ENCODE peak calls at places on chromosome 19, in four cellular contexts. U is SJCRH30, J is suprapubic skin, T is tibial artery. S is an unnamed sample.

GRCh38 chr19:43562698-43563241 is 12.6 kb downstream of the XRCC1 start:
- DNase-seq in T (peak; percentile 82), J (no peak), U (peak; percentile 30), S (no peak)

GRCh38 chr19:5045956-5046338 is 77.0 kb downstream of the KDM4B start:
- DNase-seq in U (no peak), J (no peak), T (no peak), S (no peak)

GRCh38 chr19:57689750-57690149 is 8.0 kb downstream of the ZNF551 start:
- DNase-seq in U (no peak), J (no peak), T (no peak), S (no peak)

GRCh38 chr19:55069137-55069858 is 6.3 kb upstream of the RDH13 start:
- DNase-seq in T (no peak), J (no peak), U (peak; percentile 62), S (no peak)

GRCh38 chr19:39410620-39411005 is 1.9 kb upstream of the PLEKHG2 start:
- DNase-seq in J (no peak), U (no peak), T (no peak), S (no peak)

GRCh38 chr19:7132054-7132453 is 62.6 kb downstream of the ZNF557 start:
- DNase-seq in J (no peak), U (no peak), T (no peak), S (no peak)

GRCh38 chr19:29690842-29691241 is 24.2 kb downstream of the C19orf12 start:
- DNase-seq in J (no peak), T (no peak), U (peak; percentile 51), S (no peak)

GRCh38 chr19:48413879-48414623 is 20.6 kb downstream of the GRIN2D start:
- DNase-seq in T (no peak), J (no peak), U (no peak), S (no peak)

GRCh38 chr19:11662278-11662677 is 65.0 kb downstream of the ZNF627 start:
- DNase-seq in J (no peak), T (no peak), U (no peak), S (no peak)

GRCh38 chr19:30167206-30167903 is 204.8 kb upstream of the ZNF536 start:
- DNase-seq in T (no peak), J (no peak), U (no peak), S (no peak)

GRCh38 chr19:16248380-16249023 is 50.8 kb downstream of the AP1M1 start:
- DNase-seq in T (no peak), U (no peak), J (no peak), S (no peak)

GRCh38 chr19:35507561-35507960 is 5.9 kb downstream of the DMKN start:
- DNase-seq in U (no peak), J (no peak), T (no peak), S (no peak)

GRCh38 chr19:50869479-50869878 is 3.8 kb upstream of the KLK2 start:
- DNase-seq in J (no peak), U (no peak), T (no peak), S (no peak)

GRCh38 chr19:23065306-23065705 is 51.5 kb upstream of the ZNF730 start:
- DNase-seq in T (no peak), U (no peak), J (no peak), S (no peak)

GRCh38 chr19:5932146-5932545 is 18.1 kb downstream of the CAPS start:
- DNase-seq in T (no peak), J (no peak), U (no peak), S (no peak)

GRCh38 chr19:45935267-45935666 is 20.7 kb upstream of the NANOS2 start:
- DNase-seq in T (no peak), J (no peak), U (no peak), S (no peak)

GRCh38 chr19:5423567-5424125 is 31.6 kb upstream of the ZNRF4 start:
- DNase-seq in U (no peak), T (no peak), J (no peak), S (no peak)

GRCh38 chr19:40923934-40924391 is 41.9 kb upstream of the CYP2A7 start:
- DNase-seq in U (no peak), J (no peak), T (no peak), S (no peak)

GRCh38 chr19:42124386-42124901 is 7.8 kb downstream of the POU2F2 start:
- DNase-seq in U (no peak), J (no peak), T (no peak), S (no peak)

DNA sequence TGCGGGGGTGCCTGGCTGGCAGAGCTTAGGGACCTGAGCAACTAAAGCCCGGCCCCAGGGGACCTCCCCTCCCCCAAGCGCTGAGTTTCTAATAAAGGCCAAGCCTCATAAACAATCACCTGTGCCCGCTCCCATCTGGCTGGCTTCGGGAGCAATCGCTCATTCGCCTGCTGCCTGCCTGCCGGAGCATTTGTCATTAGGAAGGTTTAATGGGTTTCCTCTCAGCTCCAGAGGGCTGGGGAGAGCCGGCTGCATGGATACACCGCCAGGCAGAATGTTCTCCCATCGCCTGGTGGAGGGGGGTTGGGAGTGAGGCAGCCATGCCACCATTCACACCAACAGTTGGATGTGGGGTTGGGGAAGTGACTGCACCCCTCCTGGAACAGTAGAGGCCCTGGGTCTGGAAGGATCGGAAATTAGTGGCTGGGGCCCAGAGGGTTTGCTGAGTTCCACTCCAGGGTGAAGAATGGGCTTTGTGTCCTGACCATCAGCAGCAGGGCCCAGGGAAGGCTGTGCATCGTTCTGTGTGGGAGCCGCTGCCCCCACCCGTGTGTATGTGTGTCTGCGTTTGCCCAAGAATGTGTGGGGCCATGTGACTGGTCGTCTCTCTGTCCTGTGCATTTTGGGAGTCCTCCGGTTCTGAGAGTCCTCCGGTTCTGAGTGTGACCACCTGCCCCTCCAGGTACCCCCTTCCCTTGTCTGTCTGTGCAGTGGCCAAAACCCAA is 15.3 kb downstream of the PIN1 start:
- DNase-seq in T (no peak), J (no peak), U (no peak), S (no peak)
- H3K27ac ChIP-seq in T (no peak overlapping the region), J (no peak overlapping the region), U (no peak overlapping the region), S (no peak overlapping the region)

GRCh38 chr19:2048104-2048958 is 2.7 kb downstream of the MKNK2 start:
- DNase-seq in U (no peak), J (peak; percentile 64), T (no peak), S (no peak)
- H3K27ac ChIP-seq in U (no peak overlapping the region), J (peak overlapping the region; percentile 93), T (peak overlapping the region; percentile 97), S (peak overlapping the region; percentile 99)

GRCh38 chr19:49441210-49441959 is at the start of gene SLC17A7:
- DNase-seq in J (peak; percentile 89), T (peak; percentile 72), U (no peak), S (no peak)
- H3K27ac ChIP-seq in J (peak within 1 kb of the TSS; percentile 70), T (peak within 1 kb of the TSS; percentile 74), U (no peak within 1 kb of the TSS), S (peak within 1 kb of the TSS; percentile 90)

DNA sequence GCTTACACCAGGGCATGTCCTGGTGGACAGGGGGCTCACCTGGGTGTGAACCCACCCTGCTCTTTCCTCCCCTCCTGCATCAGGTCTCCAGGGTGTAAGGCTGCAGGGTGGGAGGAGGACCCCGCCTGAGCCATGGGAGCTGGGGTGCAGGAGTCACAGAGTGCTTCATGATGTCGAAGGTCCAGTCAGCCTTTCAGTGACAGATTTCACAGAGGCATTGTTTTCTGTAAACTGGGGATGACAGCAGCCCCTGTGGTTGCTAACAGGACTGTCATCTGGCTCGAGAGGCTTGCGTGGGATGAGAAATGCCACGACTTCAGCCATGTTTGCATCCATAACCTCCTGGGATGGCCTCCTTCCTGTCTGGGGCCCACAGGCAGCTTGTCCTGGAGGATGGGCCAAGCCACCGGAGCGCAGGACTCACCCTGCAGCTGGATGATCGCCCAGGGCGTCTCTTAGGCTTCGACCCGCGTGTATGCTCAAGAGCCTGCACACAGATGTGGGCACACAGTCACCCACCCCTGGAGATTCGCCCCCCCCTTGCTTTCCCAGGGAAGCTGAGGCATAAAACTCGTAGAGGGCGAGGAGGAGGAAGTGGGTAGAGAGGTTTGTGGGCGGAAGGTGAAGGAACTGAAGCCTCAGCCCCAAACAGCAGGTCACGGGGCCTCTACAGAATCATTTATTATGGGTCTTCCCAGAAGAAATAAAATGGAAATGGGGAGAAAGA is 4.9 kb downstream of the NANOS3 start:
- DNase-seq in J (no peak), T (no peak), U (peak; percentile 51), S (no peak)
- H3K27ac ChIP-seq in J (peak overlapping the region; percentile 83), T (peak overlapping the region; percentile 80), U (peak overlapping the region; percentile 55), S (peak overlapping the region; percentile 77)

GRCh38 chr19:2428027-2428690 is 773 bp upstream of the TIMM13 start:
- DNase-seq in T (no peak), J (no peak), U (no peak), S (no peak)
- H3K27ac ChIP-seq in T (peak overlapping the region; percentile 88), J (peak overlapping the region; percentile 98), U (peak overlapping the region; percentile 98), S (peak overlapping the region; percentile 99)

GRCh38 chr19:32241957-32242710 is 103.3 kb upstream of the ZNF507 start:
- DNase-seq in T (no peak), U (no peak), J (peak; percentile 67), S (no peak)
- H3K27ac ChIP-seq in T (no peak overlapping the region), U (no peak overlapping the region), J (no peak overlapping the region), S (no peak overlapping the region)

DNA sequence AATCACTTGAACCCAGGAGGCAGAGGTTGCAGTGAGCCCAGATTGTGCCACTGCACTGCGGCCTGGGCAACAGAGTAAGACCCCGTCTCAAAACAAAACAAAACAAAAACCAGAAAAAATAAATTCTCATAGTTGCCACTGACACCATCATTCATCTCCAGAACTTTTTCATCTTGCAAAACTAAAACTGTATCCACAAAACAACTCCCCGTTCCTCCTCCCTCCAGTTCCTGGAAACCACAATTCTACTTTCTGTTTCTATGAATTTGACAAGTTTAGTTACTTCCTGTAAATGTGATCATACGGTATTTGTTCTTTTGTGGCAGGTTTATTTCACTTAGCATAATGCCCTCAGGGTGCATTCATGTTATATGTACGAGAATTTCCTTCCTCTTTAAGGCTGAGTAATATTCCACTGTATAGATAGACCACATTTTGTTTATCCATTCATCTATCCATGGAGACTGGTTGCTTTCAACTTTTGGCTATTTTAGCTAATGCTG is 13.2 kb upstream of the ADGRE5 start:
- DNase-seq in J (no peak), T (no peak), U (no peak), S (no peak)
- H3K27ac ChIP-seq in J (no peak overlapping the region), T (no peak overlapping the region), U (no peak overlapping the region), S (no peak overlapping the region)

S was measured in coronary artery.